ENCODE peak calls at places on chromosomes 2 and 18, in seven cellular contexts. Q is neural progenitor cell, N is colonic mucosa, P is IMR-90, T is fibroblast of lung, L is GM23248, O is HepG2. C is an unnamed sample.
A peak's percentile ranks its signal among the peaks of the same experiment; 100 is the strongest.

GRCh38 chr18:34506198-34506597 is 203.9 kb upstream of the DTNA start:
- DNase-seq in Q (no peak), N (no peak), P (no peak), T (no peak), L (no peak), O (no peak), C (no peak)

GRCh38 chr2:226130192-226130591 is 669.4 kb downstream of the IRS1 start:
- DNase-seq in Q (peak; percentile 36), N (no peak), P (peak; percentile 34), T (peak; percentile 32), L (peak; percentile 20), O (no peak), C (no peak)

GRCh38 chr2:101823347-101823791 is 125.9 kb downstream of the MAP4K4 start:
- DNase-seq in Q (peak; percentile 80), N (peak; percentile 74), P (peak; percentile 82), T (peak; percentile 81), L (peak; percentile 79), O (peak; percentile 71), C (peak; percentile 75)

GRCh38 chr2:100011272-100011711 is 131.1 kb downstream of the AFF3 start:
- DNase-seq in Q (no peak), N (no peak), P (peak; percentile 99), T (peak; percentile 100), L (peak; percentile 81), O (no peak), C (no peak)

GRCh38 chr2:172085460-172086159 is at the start of gene DLX1:
- DNase-seq in Q (peak; percentile 46), N (peak; percentile 19), P (no peak), T (no peak), L (no peak), O (no peak), C (peak; percentile 74)

GRCh38 chr2:62382757-62383156 is 123.2 kb downstream of the TMEM17 start:
- DNase-seq in Q (no peak), N (no peak), P (peak; percentile 10), T (peak; percentile 84), L (peak; percentile 12), O (no peak), C (no peak)

GRCh38 chr2:54559593-54560145 is 103.5 kb downstream of the SPTBN1 start:
- DNase-seq in Q (peak; percentile 36), N (no peak), P (peak; percentile 87), T (peak; percentile 80), L (peak; percentile 86), O (peak; percentile 83), C (no peak)

GRCh38 chr2:29810956-29811355 is 110.4 kb downstream of the ALK start:
- DNase-seq in Q (no peak), N (no peak), P (no peak), T (peak; percentile 59), L (no peak), O (no peak), C (no peak)

GRCh38 chr2:136384541-136385303 is 266.8 kb upstream of the CXCR4 start:
- DNase-seq in Q (peak; percentile 71), N (peak; percentile 27), P (peak; percentile 5), T (peak; percentile 20), L (peak; percentile 33), O (peak; percentile 35), C (peak; percentile 39)

GRCh38 chr2:136386046-136386445 is 268.1 kb upstream of the CXCR4 start:
- DNase-seq in Q (no peak), N (no peak), P (no peak), T (peak; percentile 25), L (peak; percentile 45), O (no peak), C (no peak)

GRCh38 chr2:136381722-136382633 is 264.0 kb upstream of the CXCR4 start:
- DNase-seq in Q (no peak), N (no peak), P (no peak), T (no peak), L (no peak), O (no peak), C (no peak)

GRCh38 chr2:136381245-136381644 is 263.3 kb upstream of the CXCR4 start:
- DNase-seq in Q (no peak), N (no peak), P (no peak), T (no peak), L (no peak), O (no peak), C (no peak)

DNA sequence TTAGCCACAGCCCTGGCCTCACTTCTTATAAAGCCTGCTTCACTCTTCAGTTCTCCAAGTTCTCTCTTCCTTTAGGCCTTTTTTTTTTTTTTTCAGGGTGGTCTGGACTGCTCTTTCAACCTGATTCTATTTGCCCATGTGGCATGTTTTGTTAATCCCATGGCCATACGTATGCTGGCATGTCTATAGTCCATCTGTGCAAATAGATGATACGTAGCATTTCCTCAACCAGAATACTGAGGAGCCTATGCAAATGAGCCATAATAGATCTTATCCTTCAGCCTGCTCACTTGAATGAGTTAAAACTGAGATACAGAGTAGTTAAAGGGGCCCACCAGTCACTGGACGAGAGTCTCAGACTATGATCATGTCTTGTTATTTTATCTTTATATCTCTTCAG is 265.2 kb upstream of the CXCR4 start:
- DNase-seq in Q (no peak), N (no peak), P (no peak), T (no peak), L (no peak), O (no peak), C (no peak)
- H3K9ac ChIP-seq in Q (no peak overlapping the region), N (no peak overlapping the region), P (no peak overlapping the region), T (no peak overlapping the region), L (no peak overlapping the region), O (no peak overlapping the region), C (no peak overlapping the region)

GRCh38 chr2:26396734-26397298 is 4.9 kb upstream of the DRC1 start:
- DNase-seq in Q (no peak), N (no peak), P (no peak), T (no peak), L (no peak), O (no peak), C (no peak)

GRCh38 chr2:26400723-26401122 is 997 bp upstream of the DRC1 start:
- DNase-seq in Q (no peak), N (no peak), P (no peak), T (no peak), L (peak; percentile 5), O (no peak), C (no peak)

GRCh38 chr2:26407517-26407916 is 5.8 kb downstream of the DRC1 start:
- DNase-seq in Q (no peak), N (no peak), P (no peak), T (no peak), L (no peak), O (no peak), C (no peak)

GRCh38 chr2:26399781-26400376 is 1.8 kb upstream of the DRC1 start:
- DNase-seq in Q (no peak), N (no peak), P (no peak), T (no peak), L (no peak), O (no peak), C (no peak)

GRCh38 chr2:26401739-26402541 is at the start of gene DRC1:
- DNase-seq in Q (peak; percentile 96), N (peak; percentile 32), P (peak; percentile 67), T (peak; percentile 75), L (peak; percentile 92), O (no peak), C (peak; percentile 94)
- H3K9ac ChIP-seq in Q (no peak within 1 kb of the TSS), N (no peak within 1 kb of the TSS), P (peak within 1 kb of the TSS; percentile 75), T (peak within 1 kb of the TSS; percentile 48), L (peak within 1 kb of the TSS; percentile 76), O (no peak within 1 kb of the TSS), C (no peak within 1 kb of the TSS)

GRCh38 chr18:74268175-74268574 is 23.6 kb downstream of the CYB5A start:
- DNase-seq in Q (no peak), N (no peak), P (no peak), T (no peak), L (no peak), O (no peak), C (no peak)

GRCh38 chr18:74261053-74261452 is 30.7 kb downstream of the CYB5A start:
- DNase-seq in Q (no peak), N (no peak), P (no peak), T (no peak), L (no peak), O (no peak), C (no peak)

GRCh38 chr18:74265546-74266098 is 26.1 kb downstream of the CYB5A start:
- DNase-seq in Q (no peak), N (no peak), P (no peak), T (no peak), L (no peak), O (peak; percentile 72), C (no peak)

GRCh38 chr18:74266161-74266560 is 25.6 kb downstream of the CYB5A start:
- DNase-seq in Q (no peak), N (no peak), P (peak; percentile 67), T (peak; percentile 69), L (no peak), O (peak; percentile 85), C (no peak)

DNA sequence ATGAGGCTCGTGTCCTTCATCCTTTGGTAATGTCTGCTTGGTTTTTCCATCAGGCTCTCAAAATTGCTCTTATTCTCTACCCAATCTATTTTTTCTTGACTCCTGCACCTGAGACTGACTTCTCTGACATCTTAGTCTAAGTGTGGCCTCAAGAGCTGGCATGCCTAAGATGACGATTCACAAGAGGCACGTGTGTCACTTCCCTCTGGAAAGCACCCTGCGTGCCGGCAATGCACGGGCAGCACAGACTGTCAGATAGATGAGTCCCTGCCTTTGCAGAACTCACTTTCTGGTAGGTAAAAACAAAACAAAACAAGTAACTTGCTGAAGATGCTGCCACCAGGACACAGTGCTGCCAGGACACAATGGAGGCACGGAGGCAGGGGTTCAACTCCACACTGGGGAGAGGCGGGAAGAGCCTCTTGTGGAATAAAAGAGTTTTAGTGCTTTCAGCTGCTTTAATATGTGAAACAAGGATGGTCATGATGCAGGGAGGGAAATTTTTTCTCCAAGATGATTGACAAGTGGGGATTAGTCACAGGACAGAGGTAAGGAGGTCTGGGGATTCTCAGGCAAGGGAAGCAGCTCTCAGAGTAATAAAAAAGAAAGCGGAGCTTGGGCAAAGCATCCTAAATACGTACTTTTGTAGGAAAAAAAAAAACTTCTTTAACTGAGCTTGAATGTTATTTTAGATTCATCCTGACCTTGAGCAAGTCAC is 27.3 kb downstream of the CYB5A start:
- DNase-seq in Q (no peak), N (no peak), P (no peak), T (no peak), L (no peak), O (no peak), C (no peak)
- H3K9ac ChIP-seq in Q (no peak overlapping the region), N (no peak overlapping the region), P (no peak overlapping the region), T (no peak overlapping the region), L (no peak overlapping the region), O (no peak overlapping the region), C (no peak overlapping the region)

DNA sequence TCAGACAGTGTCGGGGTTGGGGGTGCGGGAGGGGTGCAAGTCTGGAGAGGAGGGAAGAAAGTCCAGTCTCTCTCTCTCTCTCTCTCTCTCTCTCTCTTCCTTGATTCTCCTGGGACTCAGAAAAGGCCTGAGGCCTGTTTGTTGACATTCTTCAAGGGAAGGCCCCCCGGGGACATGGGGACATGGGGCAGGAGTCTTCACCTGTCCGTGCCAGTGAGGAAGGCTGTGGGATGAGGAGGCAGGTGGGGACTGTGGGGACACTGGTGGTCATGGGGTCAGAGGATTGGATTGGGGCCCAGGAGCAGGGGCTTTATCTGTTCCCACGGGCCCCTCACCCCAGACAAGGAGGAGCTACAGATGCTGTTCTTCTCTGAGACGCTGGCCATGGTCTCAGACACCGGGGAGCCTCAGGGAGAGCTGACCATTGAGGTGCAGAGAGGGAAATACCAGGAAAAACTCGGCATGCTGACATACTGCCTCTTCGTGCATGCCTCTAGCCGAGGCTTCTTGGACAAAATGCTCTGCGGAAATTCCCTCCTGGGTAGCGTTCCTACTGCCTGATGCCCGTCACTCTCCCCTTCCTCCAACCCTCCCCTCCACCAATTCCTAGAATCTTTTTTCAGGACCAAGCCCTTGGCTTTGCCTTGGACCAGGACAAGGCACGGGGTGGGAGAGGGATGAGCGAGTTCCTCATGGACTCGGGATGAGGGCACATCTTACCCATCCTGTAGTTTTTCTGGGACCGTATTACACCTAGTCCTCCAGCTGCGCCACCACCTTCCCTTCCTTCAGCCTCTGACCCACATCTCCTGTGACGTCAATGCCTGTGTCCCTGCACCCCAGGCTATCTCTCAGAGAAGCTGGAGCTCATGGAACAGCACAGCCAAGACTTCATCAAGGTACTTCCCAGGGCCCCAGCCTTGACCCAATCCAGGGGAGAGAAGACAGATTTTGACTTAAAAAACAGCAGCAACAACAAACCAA is 829 bp downstream of the CATIP start:
- DNase-seq in Q (no peak), N (no peak), P (no peak), T (no peak), L (no peak), O (no peak), C (no peak)
- H3K9ac ChIP-seq in Q (no peak overlapping the region), N (no peak overlapping the region), P (no peak overlapping the region), T (no peak overlapping the region), L (no peak overlapping the region), O (peak overlapping the region; percentile 69), C (no peak overlapping the region)

C was measured in H9.